ENCODE peak calls at places on chromosomes 1 and 21, in seven cellular contexts. N, A, Q, T, X, K and C are unnamed samples.

GRCh38 chr21:36976882-36977651 is 10.6 kb upstream of the HLCS start:
- DNase-seq in K (no peak), A (no peak), T (peak; percentile 88), X (peak; percentile 23), N (peak; percentile 35), Q (peak; percentile 36), C (no peak)

GRCh38 chr1:241985787-241986186 is 13.1 kb downstream of the MAP1LC3C start:
- DNase-seq in A (no peak), Q (peak; percentile 70), K (no peak), N (no peak), X (peak; percentile 76), T (peak; percentile 31), C (peak; percentile 61)

GRCh38 chr1:233993651-233994050 is 89.2 kb downstream of the SLC35F3 start:
- DNase-seq in K (no peak), T (no peak), A (peak; percentile 91), Q (no peak), N (no peak), X (no peak), C (no peak)

GRCh38 chr1:66214901-66215300 is 319.1 kb upstream of the SGIP1 start:
- DNase-seq in T (no peak), Q (no peak), X (no peak), K (no peak), A (no peak), N (no peak), C (no peak)

GRCh38 chr1:10451286-10451685 is 1.5 kb downstream of the CORT start:
- DNase-seq in T (peak; percentile 42), K (no peak), A (no peak), N (no peak), Q (no peak), X (no peak), C (peak; percentile 33)

GRCh38 chr1:182355718-182356098 is 35.9 kb downstream of the GLUL start:
- DNase-seq in T (no peak), Q (no peak), N (no peak), A (no peak), X (no peak), K (no peak), C (no peak)

GRCh38 chr1:1285618-1286311 is 5.5 kb downstream of the SCNN1D start:
- DNase-seq in A (no peak), X (no peak), K (no peak), Q (no peak), N (no peak), T (no peak), C (peak; percentile 34)

GRCh38 chr1:243481101-243481500 is 225.3 kb downstream of the SDCCAG8 start:
- DNase-seq in K (no peak), Q (no peak), T (no peak), N (no peak), X (no peak), A (no peak), C (no peak)

GRCh38 chr1:23904748-23905357 is 8.3 kb downstream of the CNR2 start:
- DNase-seq in A (no peak), Q (no peak), T (no peak), N (no peak), X (no peak), K (no peak), C (no peak)

GRCh38 chr1:11807087-11807486 is 1.1 kb downstream of the CLCN6 start:
- DNase-seq in X (no peak), N (no peak), A (no peak), Q (no peak), T (no peak), K (no peak), C (no peak)

GRCh38 chr1:210024996-210025395 is 87.0 kb downstream of the SYT14 start:
- DNase-seq in Q (no peak), A (no peak), K (no peak), X (no peak), T (no peak), N (no peak), C (no peak)

GRCh38 chr1:160018900-160019299 is 12.9 kb downstream of the PIGM start:
- DNase-seq in T (no peak), N (no peak), K (no peak), X (no peak), Q (no peak), A (no peak), C (no peak)

GRCh38 chr1:39301606-39302005 is 97.1 kb downstream of the MACF1 start:
- DNase-seq in K (no peak), A (no peak), Q (no peak), X (no peak), T (no peak), N (no peak), C (no peak)

GRCh38 chr1:9289724-9290493 is 2.8 kb upstream of the SPSB1 start:
- DNase-seq in A (no peak), N (no peak), Q (peak; percentile 78), K (peak; percentile 79), X (peak; percentile 41), T (no peak), C (no peak)

GRCh38 chr1:71014110-71014509 is 33.5 kb downstream of the PTGER3 start:
- DNase-seq in K (no peak), Q (no peak), X (no peak), A (no peak), N (no peak), T (no peak), C (no peak)

GRCh38 chr1:51520700-51521248 is 1.7 kb upstream of the EPS15 start:
- DNase-seq in A (no peak), Q (no peak), K (no peak), X (no peak), T (peak; percentile 47), N (no peak), C (no peak)

GRCh38 chr1:1202831-1203560 is 3.4 kb downstream of the TNFRSF18 start:
- DNase-seq in T (no peak), Q (no peak), K (peak; percentile 19), A (no peak), X (no peak), N (no peak), C (peak; percentile 19)

GRCh38 chr1:202858789-202859414 is 30.0 kb downstream of the RABIF start:
- DNase-seq in N (peak; percentile 41), T (no peak), Q (peak; percentile 23), A (no peak), K (peak; percentile 53), X (no peak), C (no peak)

GRCh38 chr1:202709276-202710041 is 795 bp downstream of the SYT2 start:
- DNase-seq in X (no peak), Q (peak; percentile 29), N (no peak), K (no peak), T (no peak), A (no peak), C (no peak)

GRCh38 chr1:85611856-85612255 is 31.3 kb downstream of the CCN1 start:
- DNase-seq in A (peak; percentile 98), Q (no peak), T (no peak), N (peak; percentile 22), K (peak; percentile 73), X (peak; percentile 34), C (no peak)

GRCh38 chr1:84525738-84526137 is 19.4 kb upstream of the GNG5 start:
- DNase-seq in K (no peak), N (no peak), A (no peak), Q (no peak), X (no peak), T (no peak), C (no peak)

GRCh38 chr1:207997486-207998268 is 86.8 kb upstream of the CD34 start:
- DNase-seq in Q (peak; percentile 93), N (peak; percentile 88), K (peak; percentile 72), T (peak; percentile 75), X (peak; percentile 81), A (no peak), C (peak; percentile 77)

GRCh38 chr1:55560246-55560645 is 345.1 kb upstream of the USP24 start:
- DNase-seq in Q (no peak), N (no peak), X (no peak), T (no peak), A (no peak), K (no peak), C (no peak)

GRCh38 chr1:177286396-177286795 is 115.6 kb downstream of the BRINP2 start:
- DNase-seq in A (no peak), K (no peak), T (no peak), Q (no peak), X (no peak), N (no peak), C (no peak)

GRCh38 chr1:159015440-159015909 is 5.8 kb downstream of the IFI16 start:
- DNase-seq in A (peak; percentile 65), N (peak; percentile 66), X (no peak), K (peak; percentile 49), Q (peak; percentile 58), T (peak; percentile 94), C (no peak)

DNA sequence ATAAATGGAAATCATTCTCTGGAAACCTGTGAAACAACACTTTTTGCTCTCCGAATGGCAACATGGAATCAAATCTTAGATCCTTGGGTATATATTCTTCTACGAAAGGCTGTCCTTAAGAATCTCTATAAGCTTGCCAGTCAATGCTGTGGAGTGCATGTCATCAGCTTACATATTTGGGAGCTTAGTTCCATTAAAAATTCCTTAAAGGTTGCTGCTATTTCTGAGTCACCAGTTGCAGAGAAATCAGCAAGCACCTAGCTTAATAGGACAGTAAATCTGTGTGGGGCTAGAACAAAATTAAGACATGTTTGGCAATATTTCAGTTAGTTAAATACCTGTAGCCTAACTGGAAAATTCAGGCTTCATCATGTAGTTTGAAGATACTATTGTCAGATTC is 45.7 kb downstream of the PTGFR start:
- DNase-seq in N (no peak), X (no peak), T (no peak), Q (no peak), K (no peak), A (no peak), C (no peak)
- TF ChIP-seq CTCF in N (no peak), X (no peak), T (no peak), Q (no peak), K (no peak), A (no peak), C (no peak)

GRCh38 chr1:89804646-89805237 is 16.1 kb upstream of the LRRC8D start:
- DNase-seq in T (peak; percentile 89), X (peak; percentile 61), N (peak; percentile 89), K (peak; percentile 69), A (peak; percentile 57), Q (peak; percentile 96), C (peak; percentile 88)
- TF ChIP-seq CTCF in T (peak; percentile 86), X (peak; percentile 89), N (peak; percentile 92), K (peak; percentile 94), A (peak; percentile 92), Q (peak; percentile 80), C (peak; percentile 93)

DNA sequence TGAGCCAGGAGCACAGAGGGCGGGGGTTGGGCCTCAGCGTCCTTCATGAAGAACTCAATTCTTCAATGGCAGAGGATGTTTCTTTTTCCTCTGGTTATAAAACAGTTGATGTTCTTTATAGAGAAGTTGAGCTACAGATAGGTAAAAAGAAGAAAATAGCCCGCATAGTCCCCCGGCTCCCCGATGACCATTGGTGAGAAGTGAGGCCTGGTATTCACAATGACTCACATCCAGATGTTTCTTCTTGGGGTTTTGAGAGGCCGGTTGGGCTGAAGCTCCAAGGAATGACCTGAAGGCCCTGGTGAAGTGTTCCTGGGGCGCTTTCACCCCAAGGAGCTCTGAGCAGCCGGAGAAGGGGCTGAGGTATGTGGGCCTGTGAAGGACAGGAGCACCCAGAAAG is 444.4 kb downstream of the CAMTA1 start:
- DNase-seq in A (no peak), Q (no peak), K (no peak), X (no peak), N (no peak), T (no peak), C (no peak)
- TF ChIP-seq CTCF in A (no peak), Q (no peak), K (no peak), X (no peak), N (no peak), T (no peak), C (no peak)

DNA sequence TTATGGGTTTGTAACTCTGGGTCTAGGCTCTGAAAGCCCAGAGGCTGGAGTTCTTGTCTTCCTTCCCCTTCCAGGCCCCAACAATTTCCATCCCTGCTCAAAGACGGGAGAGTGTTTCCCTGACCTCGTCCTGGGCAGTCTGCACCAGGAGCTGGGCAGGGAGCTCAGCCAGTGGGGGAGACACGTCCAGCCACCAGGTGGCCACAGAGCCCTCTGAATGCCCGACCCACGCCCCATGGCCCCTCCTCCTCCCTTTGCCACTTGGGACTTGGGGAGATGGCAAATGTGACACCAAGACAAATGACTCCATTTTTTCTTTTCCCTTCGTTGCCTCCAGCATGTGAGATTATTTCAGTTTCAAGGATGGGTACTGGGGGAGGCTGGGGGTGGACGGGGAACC is 159.9 kb upstream of the AJAP1 start:
- DNase-seq in X (peak; percentile 28), T (no peak), A (no peak), Q (no peak), K (no peak), N (no peak), C (no peak)
- TF ChIP-seq CTCF in X (no peak), T (no peak), A (no peak), Q (no peak), K (no peak), N (peak; percentile 56), C (no peak)